ENCODE peak calls at places on chromosomes 4 and X, in ten cellular contexts. One of them, this sample, is unnamed.

GRCh38 chrX:30935985-30936384 is 46.9 kb upstream of the TAB3 start:
- DNase-seq in ACHN: peak; percentile 25
- DNase-seq in stromal cell of bone marrow: peak; percentile 2
- DNase-seq in NCI-H2081 treated with DMSO at 0.1 percent for 48 hours: no peak
- DNase-seq in adrenal gland: peak; percentile 28
- DNase-seq in left ventricle myocardium inferior: no peak
- DNase-seq in Right ventricle myocardium superior: no peak
- DNase-seq in PC-9: peak; percentile 17
- DNase-seq in astrocyte of the spinal cord: peak; percentile 11
- DNase-seq in ecto neural progenitor cell: peak; percentile 48
- DNase-seq in this sample: no peak

GRCh38 chrX:118325453-118325852 is 20.5 kb upstream of the WDR44 start:
- DNase-seq in ecto neural progenitor cell: no peak
- DNase-seq in PC-9: no peak
- DNase-seq in Right ventricle myocardium superior: no peak
- DNase-seq in NCI-H2081 treated with DMSO at 0.1 percent for 48 hours: no peak
- DNase-seq in ACHN: no peak
- DNase-seq in astrocyte of the spinal cord: peak; percentile 1
- DNase-seq in left ventricle myocardium inferior: no peak
- DNase-seq in adrenal gland: no peak
- DNase-seq in stromal cell of bone marrow: no peak
- DNase-seq in this sample: no peak

GRCh38 chr4:42513748-42514490 is 116.6 kb downstream of the SHISA3 start:
- DNase-seq in PC-9: no peak
- DNase-seq in stromal cell of bone marrow: no peak
- DNase-seq in astrocyte of the spinal cord: no peak
- DNase-seq in ACHN: no peak
- DNase-seq in adrenal gland: no peak
- DNase-seq in Right ventricle myocardium superior: no peak
- DNase-seq in NCI-H2081 treated with DMSO at 0.1 percent for 48 hours: no peak
- DNase-seq in left ventricle myocardium inferior: no peak
- DNase-seq in ecto neural progenitor cell: no peak
- DNase-seq in this sample: no peak

GRCh38 chrX:39730671-39731389 is 366.9 kb downstream of the BCOR start:
- DNase-seq in Right ventricle myocardium superior: peak; percentile 73
- DNase-seq in stromal cell of bone marrow: peak; percentile 68
- DNase-seq in ACHN: peak; percentile 33
- DNase-seq in NCI-H2081 treated with DMSO at 0.1 percent for 48 hours: peak; percentile 5
- DNase-seq in PC-9: no peak
- DNase-seq in adrenal gland: peak; percentile 83
- DNase-seq in left ventricle myocardium inferior: peak; percentile 69
- DNase-seq in astrocyte of the spinal cord: peak; percentile 85
- DNase-seq in ecto neural progenitor cell: no peak
- DNase-seq in this sample: peak; percentile 78

GRCh38 chrX:133380882-133381619 is 34.2 kb downstream of the GPC4 start:
- DNase-seq in ACHN: no peak
- DNase-seq in NCI-H2081 treated with DMSO at 0.1 percent for 48 hours: no peak
- DNase-seq in astrocyte of the spinal cord: no peak
- DNase-seq in PC-9: no peak
- DNase-seq in Right ventricle myocardium superior: no peak
- DNase-seq in ecto neural progenitor cell: no peak
- DNase-seq in stromal cell of bone marrow: no peak
- DNase-seq in adrenal gland: no peak
- DNase-seq in left ventricle myocardium inferior: no peak
- DNase-seq in this sample: no peak

GRCh38 chr4:81214518-81215218 is 354 bp downstream of the PRKG2 start:
- DNase-seq in NCI-H2081 treated with DMSO at 0.1 percent for 48 hours: no peak
- DNase-seq in adrenal gland: no peak
- DNase-seq in left ventricle myocardium inferior: no peak
- DNase-seq in ACHN: no peak
- DNase-seq in Right ventricle myocardium superior: no peak
- DNase-seq in PC-9: no peak
- DNase-seq in astrocyte of the spinal cord: peak; percentile 31
- DNase-seq in ecto neural progenitor cell: peak; percentile 65
- DNase-seq in stromal cell of bone marrow: no peak
- DNase-seq in this sample: no peak

GRCh38 chr4:47213971-47214370 is 182.6 kb downstream of the GABRB1 start:
- DNase-seq in ecto neural progenitor cell: no peak
- DNase-seq in ACHN: peak; percentile 8
- DNase-seq in NCI-H2081 treated with DMSO at 0.1 percent for 48 hours: no peak
- DNase-seq in left ventricle myocardium inferior: no peak
- DNase-seq in PC-9: no peak
- DNase-seq in adrenal gland: no peak
- DNase-seq in stromal cell of bone marrow: peak; percentile 85
- DNase-seq in Right ventricle myocardium superior: no peak
- DNase-seq in astrocyte of the spinal cord: peak; percentile 95
- DNase-seq in this sample: no peak

GRCh38 chrX:93422693-93423092 is 250.7 kb downstream of the NAP1L3 start:
- DNase-seq in ecto neural progenitor cell: no peak
- DNase-seq in NCI-H2081 treated with DMSO at 0.1 percent for 48 hours: no peak
- DNase-seq in left ventricle myocardium inferior: no peak
- DNase-seq in Right ventricle myocardium superior: no peak
- DNase-seq in stromal cell of bone marrow: no peak
- DNase-seq in adrenal gland: peak; percentile 14
- DNase-seq in PC-9: no peak
- DNase-seq in ACHN: peak; percentile 23
- DNase-seq in astrocyte of the spinal cord: no peak
- DNase-seq in this sample: no peak

GRCh38 chr4:184664445-184665210 is 15.1 kb downstream of the PRIMPOL start:
- DNase-seq in Right ventricle myocardium superior: no peak
- DNase-seq in NCI-H2081 treated with DMSO at 0.1 percent for 48 hours: no peak
- DNase-seq in stromal cell of bone marrow: no peak
- DNase-seq in ecto neural progenitor cell: no peak
- DNase-seq in ACHN: peak; percentile 22
- DNase-seq in PC-9: no peak
- DNase-seq in left ventricle myocardium inferior: no peak
- DNase-seq in adrenal gland: no peak
- DNase-seq in astrocyte of the spinal cord: no peak
- DNase-seq in this sample: no peak

GRCh38 chr4:21211836-21212235 is 511.6 kb downstream of the PACRGL start:
- DNase-seq in left ventricle myocardium inferior: no peak
- DNase-seq in ACHN: no peak
- DNase-seq in PC-9: no peak
- DNase-seq in ecto neural progenitor cell: no peak
- DNase-seq in stromal cell of bone marrow: no peak
- DNase-seq in adrenal gland: no peak
- DNase-seq in astrocyte of the spinal cord: no peak
- DNase-seq in Right ventricle myocardium superior: no peak
- DNase-seq in NCI-H2081 treated with DMSO at 0.1 percent for 48 hours: no peak
- DNase-seq in this sample: no peak

GRCh38 chr4:19774690-19775256 is 476.9 kb upstream of the SLIT2 start:
- DNase-seq in adrenal gland: no peak
- DNase-seq in stromal cell of bone marrow: no peak
- DNase-seq in Right ventricle myocardium superior: no peak
- DNase-seq in astrocyte of the spinal cord: peak; percentile 24
- DNase-seq in left ventricle myocardium inferior: no peak
- DNase-seq in PC-9: no peak
- DNase-seq in NCI-H2081 treated with DMSO at 0.1 percent for 48 hours: no peak
- DNase-seq in ACHN: peak; percentile 6
- DNase-seq in ecto neural progenitor cell: no peak
- DNase-seq in this sample: no peak

GRCh38 chr4:41661447-41662076 is 87.0 kb downstream of the PHOX2B start:
- DNase-seq in ACHN: peak; percentile 25
- DNase-seq in adrenal gland: peak; percentile 74
- DNase-seq in left ventricle myocardium inferior: peak; percentile 56
- DNase-seq in astrocyte of the spinal cord: peak; percentile 54
- DNase-seq in stromal cell of bone marrow: peak; percentile 43
- DNase-seq in PC-9: peak; percentile 63
- DNase-seq in NCI-H2081 treated with DMSO at 0.1 percent for 48 hours: peak; percentile 35
- DNase-seq in Right ventricle myocardium superior: peak; percentile 73
- DNase-seq in ecto neural progenitor cell: peak; percentile 58
- DNase-seq in this sample: peak; percentile 24

GRCh38 chr4:83358410-83358809 is 23.8 kb upstream of the HPSE start:
- DNase-seq in PC-9: no peak
- DNase-seq in ACHN: peak; percentile 71
- DNase-seq in NCI-H2081 treated with DMSO at 0.1 percent for 48 hours: no peak
- DNase-seq in adrenal gland: no peak
- DNase-seq in astrocyte of the spinal cord: peak; percentile 78
- DNase-seq in ecto neural progenitor cell: no peak
- DNase-seq in stromal cell of bone marrow: peak; percentile 44
- DNase-seq in Right ventricle myocardium superior: no peak
- DNase-seq in left ventricle myocardium inferior: no peak
- DNase-seq in this sample: no peak

GRCh38 chrX:65034641-65035450 is 58.6 kb upstream of the ZC4H2 start:
- DNase-seq in PC-9: no peak
- DNase-seq in adrenal gland: peak; percentile 69
- DNase-seq in ecto neural progenitor cell: peak; percentile 89
- DNase-seq in astrocyte of the spinal cord: peak; percentile 50
- DNase-seq in NCI-H2081 treated with DMSO at 0.1 percent for 48 hours: no peak
- DNase-seq in ACHN: peak; percentile 61
- DNase-seq in Right ventricle myocardium superior: peak; percentile 78
- DNase-seq in stromal cell of bone marrow: peak; percentile 59
- DNase-seq in left ventricle myocardium inferior: peak; percentile 65
- DNase-seq in this sample: peak; percentile 84

GRCh38 chr4:136863756-136864155 is 668.5 kb downstream of the PCDH18 start:
- DNase-seq in NCI-H2081 treated with DMSO at 0.1 percent for 48 hours: no peak
- DNase-seq in ACHN: peak; percentile 17
- DNase-seq in astrocyte of the spinal cord: peak; percentile 26
- DNase-seq in PC-9: no peak
- DNase-seq in ecto neural progenitor cell: no peak
- DNase-seq in left ventricle myocardium inferior: no peak
- DNase-seq in stromal cell of bone marrow: no peak
- DNase-seq in adrenal gland: no peak
- DNase-seq in Right ventricle myocardium superior: no peak
- DNase-seq in this sample: no peak

GRCh38 chrX:16807548-16807947 is 21.3 kb downstream of the TXLNG start:
- DNase-seq in stromal cell of bone marrow: no peak
- DNase-seq in PC-9: no peak
- DNase-seq in ACHN: peak; percentile 43
- DNase-seq in astrocyte of the spinal cord: peak; percentile 55
- DNase-seq in ecto neural progenitor cell: no peak
- DNase-seq in left ventricle myocardium inferior: no peak
- DNase-seq in Right ventricle myocardium superior: no peak
- DNase-seq in adrenal gland: no peak
- DNase-seq in NCI-H2081 treated with DMSO at 0.1 percent for 48 hours: no peak
- DNase-seq in this sample: no peak

GRCh38 chr4:84258905-84259830 is 239.9 kb downstream of the NKX6-1 start:
- DNase-seq in Right ventricle myocardium superior: no peak
- DNase-seq in NCI-H2081 treated with DMSO at 0.1 percent for 48 hours: no peak
- DNase-seq in PC-9: no peak
- DNase-seq in astrocyte of the spinal cord: peak; percentile 34
- DNase-seq in ecto neural progenitor cell: no peak
- DNase-seq in adrenal gland: peak; percentile 13
- DNase-seq in ACHN: peak; percentile 50
- DNase-seq in stromal cell of bone marrow: no peak
- DNase-seq in left ventricle myocardium inferior: no peak
- DNase-seq in this sample: no peak

GRCh38 chr4:67886281-67886680 is 2.5 kb upstream of the TMPRSS11D start:
- DNase-seq in Right ventricle myocardium superior: no peak
- DNase-seq in ecto neural progenitor cell: no peak
- DNase-seq in left ventricle myocardium inferior: no peak
- DNase-seq in stromal cell of bone marrow: no peak
- DNase-seq in NCI-H2081 treated with DMSO at 0.1 percent for 48 hours: no peak
- DNase-seq in astrocyte of the spinal cord: peak; percentile 58
- DNase-seq in ACHN: no peak
- DNase-seq in adrenal gland: no peak
- DNase-seq in PC-9: no peak
- DNase-seq in this sample: no peak

This sample was measured in uterus.